ENCODE peak calls at places on chromosomes 12 and 14, in nine cellular contexts. One of them, this sample, is unnamed.
A peak's percentile ranks its signal among the peaks of the same experiment; 100 is the strongest.

GRCh38 chr12:54591001-54591591 is 2.6 kb upstream of the PPP1R1A start:
- DNase-seq in adrenal gland: no peak
- DNase-seq in A549: no peak
- DNase-seq in spleen: no peak
- DNase-seq in ovary: no peak
- DNase-seq in suprapubic skin: no peak
- DNase-seq in right lobe of liver: no peak
- DNase-seq in heart left ventricle: no peak
- DNase-seq in GM12878: no peak
- DNase-seq in this sample: no peak

GRCh38 chr12:94714378-94714777 is 64.0 kb upstream of the TMCC3 start:
- DNase-seq in adrenal gland: no peak
- DNase-seq in A549: no peak
- DNase-seq in spleen: no peak
- DNase-seq in ovary: no peak
- DNase-seq in suprapubic skin: no peak
- DNase-seq in right lobe of liver: no peak
- DNase-seq in heart left ventricle: no peak
- DNase-seq in GM12878: no peak
- DNase-seq in this sample: no peak

GRCh38 chr12:60333461-60333860 is 737.6 kb downstream of the SLC16A7 start:
- DNase-seq in adrenal gland: no peak
- DNase-seq in A549: no peak
- DNase-seq in spleen: no peak
- DNase-seq in ovary: no peak
- DNase-seq in suprapubic skin: no peak
- DNase-seq in right lobe of liver: no peak
- DNase-seq in heart left ventricle: no peak
- DNase-seq in GM12878: no peak
- DNase-seq in this sample: no peak

GRCh38 chr14:62209287-62209899 is 447.2 kb downstream of the SNAPC1 start:
- DNase-seq in adrenal gland: no peak
- DNase-seq in A549: no peak
- DNase-seq in spleen: no peak
- DNase-seq in ovary: no peak
- DNase-seq in suprapubic skin: no peak
- DNase-seq in right lobe of liver: no peak
- DNase-seq in heart left ventricle: no peak
- DNase-seq in GM12878: no peak
- DNase-seq in this sample: no peak

GRCh38 chr12:26266881-26267280 is 71.5 kb downstream of the SSPN start:
- DNase-seq in adrenal gland: no peak
- DNase-seq in A549: no peak
- DNase-seq in spleen: no peak
- DNase-seq in ovary: no peak
- DNase-seq in suprapubic skin: no peak
- DNase-seq in right lobe of liver: no peak
- DNase-seq in heart left ventricle: no peak
- DNase-seq in GM12878: no peak
- DNase-seq in this sample: no peak

GRCh38 chr14:58725226-58725625 is 87.5 kb downstream of the DACT1 start:
- DNase-seq in adrenal gland: no peak
- DNase-seq in A549: no peak
- DNase-seq in spleen: no peak
- DNase-seq in ovary: no peak
- DNase-seq in suprapubic skin: no peak
- DNase-seq in right lobe of liver: no peak
- DNase-seq in heart left ventricle: no peak
- DNase-seq in GM12878: no peak
- DNase-seq in this sample: no peak

GRCh38 chr14:94447986-94448808 is 4.4 kb downstream of the SERPINA11 start:
- DNase-seq in adrenal gland: no peak
- DNase-seq in A549: no peak
- DNase-seq in spleen: no peak
- DNase-seq in ovary: no peak
- DNase-seq in suprapubic skin: no peak
- DNase-seq in right lobe of liver: peak; percentile 62
- DNase-seq in heart left ventricle: no peak
- DNase-seq in GM12878: no peak
- DNase-seq in this sample: no peak

GRCh38 chr12:45727994-45728624 is 1.4 kb upstream of the ARID2 start:
- DNase-seq in adrenal gland: no peak
- DNase-seq in A549: no peak
- DNase-seq in spleen: no peak
- DNase-seq in ovary: no peak
- DNase-seq in suprapubic skin: no peak
- DNase-seq in right lobe of liver: no peak
- DNase-seq in heart left ventricle: no peak
- DNase-seq in GM12878: no peak
- DNase-seq in this sample: no peak

GRCh38 chr12:113467154-113467513 is 4.5 kb downstream of the LHX5 start:
- DNase-seq in adrenal gland: no peak
- DNase-seq in A549: no peak
- DNase-seq in spleen: no peak
- DNase-seq in ovary: no peak
- DNase-seq in suprapubic skin: no peak
- DNase-seq in right lobe of liver: no peak
- DNase-seq in heart left ventricle: no peak
- DNase-seq in GM12878: no peak
- DNase-seq in this sample: no peak

GRCh38 chr12:67367843-67368242 is 98.7 kb downstream of the CAND1 start:
- DNase-seq in adrenal gland: no peak
- DNase-seq in A549: no peak
- DNase-seq in spleen: no peak
- DNase-seq in ovary: no peak
- DNase-seq in suprapubic skin: no peak
- DNase-seq in right lobe of liver: no peak
- DNase-seq in heart left ventricle: no peak
- DNase-seq in GM12878: no peak
- DNase-seq in this sample: no peak

GRCh38 chr12:60689137-60689536 is 1093.3 kb downstream of the SLC16A7 start:
- DNase-seq in adrenal gland: no peak
- DNase-seq in A549: no peak
- DNase-seq in spleen: no peak
- DNase-seq in ovary: no peak
- DNase-seq in suprapubic skin: no peak
- DNase-seq in right lobe of liver: no peak
- DNase-seq in heart left ventricle: no peak
- DNase-seq in GM12878: no peak
- DNase-seq in this sample: no peak

GRCh38 chr14:61098711-61099110 is 117.7 kb downstream of the SLC38A6 start:
- DNase-seq in adrenal gland: no peak
- DNase-seq in A549: no peak
- DNase-seq in spleen: no peak
- DNase-seq in ovary: no peak
- DNase-seq in suprapubic skin: no peak
- DNase-seq in right lobe of liver: no peak
- DNase-seq in heart left ventricle: no peak
- DNase-seq in GM12878: no peak
- DNase-seq in this sample: no peak

GRCh38 chr14:58750321-58751269 is 112.8 kb downstream of the DACT1 start:
- DNase-seq in adrenal gland: no peak
- DNase-seq in A549: no peak
- DNase-seq in spleen: no peak
- DNase-seq in ovary: no peak
- DNase-seq in suprapubic skin: no peak
- DNase-seq in right lobe of liver: no peak
- DNase-seq in heart left ventricle: no peak
- DNase-seq in GM12878: no peak
- DNase-seq in this sample: no peak

GRCh38 chr12:119780786-119781434 is 96.2 kb downstream of the CIT start:
- DNase-seq in adrenal gland: peak; percentile 77
- DNase-seq in A549: peak; percentile 64
- DNase-seq in spleen: no peak
- DNase-seq in ovary: no peak
- DNase-seq in suprapubic skin: no peak
- DNase-seq in right lobe of liver: peak; percentile 54
- DNase-seq in heart left ventricle: no peak
- DNase-seq in GM12878: no peak
- DNase-seq in this sample: peak; percentile 68

GRCh38 chr12:57452937-57453509 is 2.1 kb upstream of the INHBE start:
- DNase-seq in adrenal gland: peak; percentile 88
- DNase-seq in A549: peak; percentile 65
- DNase-seq in spleen: peak; percentile 90
- DNase-seq in ovary: peak; percentile 83
- DNase-seq in suprapubic skin: no peak
- DNase-seq in right lobe of liver: peak; percentile 86
- DNase-seq in heart left ventricle: peak; percentile 89
- DNase-seq in GM12878: no peak
- DNase-seq in this sample: peak; percentile 84

DNA sequence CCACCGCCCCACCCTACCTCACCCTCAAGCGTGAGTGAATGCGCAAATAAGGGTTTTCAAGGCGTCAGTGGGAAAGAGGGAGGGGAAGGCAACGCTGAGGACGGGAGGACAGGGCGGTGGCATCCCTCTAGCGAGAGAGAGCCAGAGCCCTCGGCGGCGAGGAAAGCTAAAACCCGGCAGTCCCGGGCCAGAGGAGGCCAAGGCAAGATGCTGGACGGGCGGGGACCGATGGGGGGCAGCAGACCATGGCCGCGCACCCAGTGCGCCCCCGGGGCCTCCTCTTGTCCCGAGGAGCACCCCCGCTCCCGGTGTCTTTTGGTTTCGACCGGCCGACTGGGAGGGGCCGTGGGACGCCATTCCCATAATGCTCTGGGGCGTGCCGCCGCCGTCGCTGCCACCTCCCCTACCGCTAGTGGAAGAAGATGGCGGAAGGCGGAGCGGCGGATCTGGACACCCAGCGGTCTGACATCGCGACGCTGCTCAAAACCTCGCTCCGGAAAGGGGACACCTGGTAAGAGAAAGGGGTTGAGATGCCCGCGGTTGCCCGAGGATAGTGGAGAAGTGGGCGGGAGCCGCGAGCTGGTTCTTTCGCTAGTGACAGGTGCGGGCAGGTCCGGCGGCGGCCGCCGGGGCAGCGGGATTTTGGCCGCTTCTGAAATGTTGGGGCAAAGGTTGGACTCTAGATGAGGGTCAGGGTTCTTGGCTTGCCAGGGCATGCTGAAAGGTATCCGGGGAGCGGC is at the start of gene USP15:
- DNase-seq in adrenal gland: peak; percentile 97
- DNase-seq in A549: peak; percentile 82
- DNase-seq in spleen: peak; percentile 99
- DNase-seq in ovary: peak; percentile 98
- DNase-seq in suprapubic skin: peak; percentile 98
- DNase-seq in right lobe of liver: peak; percentile 97
- DNase-seq in heart left ventricle: peak; percentile 99
- DNase-seq in GM12878: peak; percentile 73
- DNase-seq in this sample: peak; percentile 95
- H3K27ac ChIP-seq in adrenal gland: peak within 1 kb of the TSS; percentile 95
- H3K27ac ChIP-seq in A549: peak within 1 kb of the TSS; percentile 93
- H3K27ac ChIP-seq in spleen: peak within 1 kb of the TSS; percentile 98
- H3K27ac ChIP-seq in ovary: peak within 1 kb of the TSS; percentile 88
- H3K27ac ChIP-seq in suprapubic skin: peak within 1 kb of the TSS; percentile 98
- H3K27ac ChIP-seq in right lobe of liver: peak within 1 kb of the TSS; percentile 91
- H3K27ac ChIP-seq in heart left ventricle: peak within 1 kb of the TSS; percentile 98
- H3K27ac ChIP-seq in GM12878: peak within 1 kb of the TSS; percentile 90
- H3K27ac ChIP-seq in this sample: peak within 1 kb of the TSS; percentile 80

GRCh38 chr14:26394114-26394855 is 203.5 kb downstream of the NOVA1 start:
- DNase-seq in adrenal gland: no peak
- DNase-seq in A549: peak; percentile 8
- DNase-seq in spleen: no peak
- DNase-seq in ovary: no peak
- DNase-seq in suprapubic skin: no peak
- DNase-seq in right lobe of liver: no peak
- DNase-seq in heart left ventricle: no peak
- DNase-seq in GM12878: no peak
- DNase-seq in this sample: peak; percentile 19
- TF ChIP-seq CTCF in adrenal gland: no peak
- TF ChIP-seq CTCF in A549: peak; percentile 56
- TF ChIP-seq CTCF in spleen: no peak
- TF ChIP-seq CTCF in ovary: no peak
- TF ChIP-seq CTCF in suprapubic skin: no peak
- TF ChIP-seq CTCF in right lobe of liver: peak; percentile 42
- TF ChIP-seq CTCF in heart left ventricle: peak; percentile 50
- TF ChIP-seq CTCF in GM12878: no peak
- TF ChIP-seq CTCF in this sample: peak; percentile 34

DNA sequence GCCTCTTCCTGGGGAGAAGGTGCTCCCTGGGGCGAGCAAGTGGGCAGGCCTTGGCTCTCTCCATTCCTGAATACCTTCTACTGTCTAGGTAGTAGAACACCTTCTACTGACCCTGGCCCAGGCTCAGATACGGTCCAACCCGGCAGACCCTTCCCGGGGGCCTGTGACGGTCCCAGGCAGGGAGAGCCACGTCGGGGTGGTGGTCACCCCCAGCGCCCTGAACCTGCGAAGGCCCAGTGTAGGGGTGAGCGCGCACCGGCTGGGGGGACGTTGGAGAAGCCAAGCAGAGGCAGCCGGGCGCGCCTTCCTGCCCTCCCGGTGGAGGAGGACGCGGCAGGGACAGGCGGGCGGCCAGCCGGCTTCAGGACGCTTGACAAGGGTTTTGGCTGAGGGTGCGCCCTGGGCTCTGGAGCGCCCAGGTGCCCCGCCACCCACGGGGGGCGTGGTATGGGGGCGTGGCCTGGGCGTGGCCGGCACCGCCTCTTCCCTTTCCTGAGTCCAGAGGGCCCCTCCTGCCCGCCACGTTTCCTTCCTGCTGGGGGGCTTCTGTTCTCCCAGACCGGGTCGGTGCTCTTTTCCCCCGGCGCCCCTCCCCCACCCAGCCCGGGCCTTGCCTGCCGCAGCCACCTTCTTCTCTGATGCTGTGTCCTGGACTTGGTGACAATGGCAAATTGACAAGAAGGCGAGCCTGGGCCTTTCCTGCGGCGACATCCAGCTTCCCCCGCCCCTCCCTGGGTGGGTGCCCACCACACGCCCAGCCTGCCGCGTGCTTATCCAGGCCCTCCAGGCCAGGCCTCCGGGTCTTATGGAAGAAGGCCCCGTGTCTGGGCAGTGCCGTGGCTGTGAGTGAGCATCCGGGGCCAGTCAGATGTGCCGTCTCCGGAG is 24.5 kb upstream of the PPP1R13B start:
- DNase-seq in adrenal gland: no peak
- DNase-seq in A549: peak; percentile 44
- DNase-seq in spleen: peak; percentile 91
- DNase-seq in ovary: no peak
- DNase-seq in suprapubic skin: no peak
- DNase-seq in right lobe of liver: peak; percentile 91
- DNase-seq in heart left ventricle: peak; percentile 87
- DNase-seq in GM12878: peak; percentile 12
- DNase-seq in this sample: peak; percentile 90
- TF ChIP-seq POLR2A in adrenal gland: no peak
- TF ChIP-seq POLR2A in A549: no peak
- TF ChIP-seq POLR2A in spleen: no peak
- TF ChIP-seq POLR2A in ovary: no peak
- TF ChIP-seq POLR2A in suprapubic skin: no peak
- TF ChIP-seq POLR2A in right lobe of liver: peak; percentile 79
- TF ChIP-seq POLR2A in heart left ventricle: peak; percentile 28
- TF ChIP-seq POLR2A in GM12878: peak; percentile 41
- TF ChIP-seq POLR2A in this sample: peak; percentile 62

DNA sequence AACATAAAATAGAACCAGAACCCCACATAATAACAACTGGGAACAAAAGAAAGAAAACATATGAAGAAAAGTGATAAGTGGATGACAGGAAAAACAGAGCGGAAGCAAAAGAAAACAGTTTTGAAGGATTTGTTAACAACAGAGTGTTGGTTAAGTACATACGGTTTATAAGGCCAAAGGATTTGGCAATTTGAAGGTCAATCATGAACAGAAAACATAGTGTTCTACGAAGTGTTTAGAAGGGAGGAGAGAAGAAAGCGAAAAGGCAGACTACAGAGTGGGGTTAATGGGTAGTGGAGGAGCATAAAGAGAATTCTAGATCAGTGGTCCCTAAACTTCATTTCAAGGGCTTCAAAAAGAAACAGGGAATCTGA is 3.9 kb upstream of the AP4S1 start:
- DNase-seq in adrenal gland: no peak
- DNase-seq in A549: no peak
- DNase-seq in spleen: no peak
- DNase-seq in ovary: no peak
- DNase-seq in suprapubic skin: no peak
- DNase-seq in right lobe of liver: no peak
- DNase-seq in heart left ventricle: no peak
- DNase-seq in GM12878: no peak
- DNase-seq in this sample: no peak
- H3K27ac ChIP-seq in adrenal gland: no peak overlapping the region
- H3K27ac ChIP-seq in A549: no peak overlapping the region
- H3K27ac ChIP-seq in spleen: peak overlapping the region; percentile 42
- H3K27ac ChIP-seq in ovary: no peak overlapping the region
- H3K27ac ChIP-seq in suprapubic skin: no peak overlapping the region
- H3K27ac ChIP-seq in right lobe of liver: no peak overlapping the region
- H3K27ac ChIP-seq in heart left ventricle: no peak overlapping the region
- H3K27ac ChIP-seq in GM12878: no peak overlapping the region
- H3K27ac ChIP-seq in this sample: no peak overlapping the region